ENCODE peak calls at places on chromosome 15, in nine cellular contexts. A is HL-60; W is NCI-H2081; U is T-helper 17 cell; V is GDM1; L is hypothalamus; R is naive thymus-derived CD8-positive, alpha-beta T cell; J is HFFc6; Q is activated CD4-positive, alpha-beta T cell treated with anti-CD3 and anti-CD28 coated beads, Interleukin-2, amount 10 ng/mL, durations not matched to agents 7 days and 5 days. D is an unnamed sample.

GRCh38 chr15:28896944-28897343 is 11.2 kb downstream of the APBA2 start:
- DNase-seq in U (no peak), A (no peak), J (peak; percentile 88), W (no peak), Q (no peak), R (no peak), L (no peak), V (no peak), D (peak; percentile 54)

GRCh38 chr15:58249646-58250312 is 111.6 kb downstream of the AQP9 start:
- DNase-seq in L (no peak), W (no peak), R (no peak), V (no peak), A (no peak), Q (peak; percentile 41), U (no peak), J (no peak), D (no peak)

GRCh38 chr15:22265056-22265945 is 185.0 kb downstream of the OR4M2 start:
- DNase-seq in U (no peak), Q (no peak), W (no peak), V (no peak), A (no peak), L (no peak), R (no peak), J (no peak), D (no peak)

GRCh38 chr15:57510647-57511046 is 81.1 kb upstream of the MYZAP start:
- DNase-seq in J (no peak), R (no peak), Q (no peak), W (peak; percentile 58), A (no peak), L (no peak), U (no peak), V (no peak), D (no peak)

GRCh38 chr15:52980446-52980845 is 190.3 kb upstream of the ONECUT1 start:
- DNase-seq in U (no peak), Q (no peak), J (no peak), R (no peak), A (no peak), V (no peak), L (no peak), W (no peak), D (no peak)

GRCh38 chr15:66785637-66786036 is 83.6 kb downstream of the SMAD6 start:
- DNase-seq in A (no peak), J (no peak), R (no peak), Q (no peak), W (no peak), L (no peak), V (no peak), U (no peak), D (no peak)

GRCh38 chr15:90103669-90104329 is 1.5 kb upstream of the IDH2 start:
- DNase-seq in W (no peak), J (no peak), Q (no peak), V (no peak), U (no peak), L (no peak), A (no peak), R (no peak), D (no peak)

GRCh38 chr15:43204016-43204901 is 16.6 kb downstream of the EPB42 start:
- DNase-seq in U (no peak), L (no peak), Q (peak; percentile 60), R (peak; percentile 12), A (no peak), J (peak; percentile 70), V (no peak), W (peak; percentile 12), D (peak; percentile 60)

GRCh38 chr15:82805994-82806406 is at the start of gene FSD2:
- DNase-seq in W (no peak), R (no peak), J (no peak), A (no peak), L (no peak), U (no peak), Q (no peak), V (peak; percentile 58), D (no peak)

GRCh38 chr15:89680282-89680873 is 1.2 kb upstream of the PLIN1 start:
- DNase-seq in A (no peak), W (no peak), R (no peak), L (peak; percentile 62), Q (no peak), U (no peak), V (no peak), J (peak; percentile 40), D (no peak)

GRCh38 chr15:60652870-60653269 is 173.9 kb upstream of the ICE2 start:
- DNase-seq in R (no peak), V (no peak), W (no peak), Q (no peak), A (no peak), J (no peak), L (no peak), U (no peak), D (no peak)

GRCh38 chr15:94293411-94294402 is 62.3 kb downstream of the MCTP2 start:
- DNase-seq in V (no peak), U (no peak), Q (no peak), R (no peak), L (no peak), A (no peak), J (no peak), W (no peak), D (no peak)

GRCh38 chr15:96264801-96265515 is 65.5 kb upstream of the NR2F2 start:
- DNase-seq in R (no peak), A (no peak), U (no peak), V (no peak), L (no peak), W (no peak), Q (no peak), J (peak; percentile 68), D (peak; percentile 53)

GRCh38 chr15:99099661-99100060 is 5.2 kb upstream of the SYNM start:
- DNase-seq in A (no peak), Q (no peak), V (no peak), W (no peak), L (no peak), J (no peak), U (no peak), R (no peak), D (no peak)

GRCh38 chr15:59298255-59298856 is 74.3 kb downstream of the MYO1E start:
- DNase-seq in J (no peak), U (no peak), W (no peak), Q (no peak), V (no peak), R (no peak), A (no peak), L (no peak), D (peak; percentile 98)

GRCh38 chr15:89075846-89076245 is 12.4 kb upstream of the ABHD2 start:
- DNase-seq in J (no peak), U (no peak), R (no peak), Q (no peak), L (no peak), W (no peak), V (peak; percentile 42), A (no peak), D (no peak)

GRCh38 chr15:94400521-94401290 is 169.3 kb downstream of the MCTP2 start:
- DNase-seq in A (no peak), W (no peak), V (no peak), J (no peak), Q (no peak), U (no peak), R (no peak), L (no peak), D (no peak)

GRCh38 chr15:68507447-68507846 is 71.3 kb upstream of the CORO2B start:
- DNase-seq in J (no peak), U (no peak), Q (no peak), A (no peak), L (no peak), R (no peak), V (no peak), W (no peak), D (no peak)

GRCh38 chr15:100284701-100285100 is 57.1 kb downstream of the ADAMTS17 start:
- DNase-seq in L (no peak), Q (no peak), R (no peak), U (no peak), J (no peak), A (no peak), V (no peak), W (no peak), D (no peak)

GRCh38 chr15:83046558-83047127 is 20.4 kb downstream of the BTBD1 start:
- DNase-seq in W (no peak), Q (no peak), U (no peak), V (no peak), A (no peak), J (peak; percentile 52), R (no peak), L (no peak), D (peak; percentile 55)

D was measured in epithelial cell of esophagus.